ENCODE peak calls at places on chromosomes 7 and 10, in ten cellular contexts. One of them, this sample, is unnamed.

GRCh38 chr10:93859049-93859655 is 34.6 kb upstream of the SLC35G1 start:
- DNase-seq in psoas muscle: no peak
- DNase-seq in fibroblast of the aortic adventitia: peak
- DNase-seq in Peyer's patch: no peak
- DNase-seq in AG10803: no peak
- DNase-seq in GM06990: no peak
- DNase-seq in bronchial epithelial cell: peak
- DNase-seq in foreskin fibroblast: peak
- DNase-seq in coronary artery: no peak
- DNase-seq in A549: peak
- DNase-seq in this sample: peak

GRCh38 chr7:112937651-112938390 is 147.6 kb upstream of the TMEM168 start:
- DNase-seq in psoas muscle: no peak
- DNase-seq in fibroblast of the aortic adventitia: peak
- DNase-seq in Peyer's patch: no peak
- DNase-seq in AG10803: peak
- DNase-seq in GM06990: no peak
- DNase-seq in bronchial epithelial cell: no peak
- DNase-seq in foreskin fibroblast: peak
- DNase-seq in coronary artery: no peak
- DNase-seq in A549: no peak
- DNase-seq in this sample: peak

GRCh38 chr10:100496567-100496966 is 23.1 kb downstream of the SEC31B start:
- DNase-seq in psoas muscle: no peak
- DNase-seq in fibroblast of the aortic adventitia: no peak
- DNase-seq in Peyer's patch: no peak
- DNase-seq in AG10803: no peak
- DNase-seq in GM06990: no peak
- DNase-seq in bronchial epithelial cell: no peak
- DNase-seq in foreskin fibroblast: no peak
- DNase-seq in coronary artery: no peak
- DNase-seq in A549: no peak
- DNase-seq in this sample: no peak

GRCh38 chr10:124735491-124736286 is 8.5 kb downstream of the FAM53B start:
- DNase-seq in psoas muscle: no peak
- DNase-seq in fibroblast of the aortic adventitia: no peak
- DNase-seq in Peyer's patch: no peak
- DNase-seq in AG10803: no peak
- DNase-seq in GM06990: no peak
- DNase-seq in bronchial epithelial cell: no peak
- DNase-seq in foreskin fibroblast: no peak
- DNase-seq in coronary artery: no peak
- DNase-seq in A549: no peak
- DNase-seq in this sample: no peak

GRCh38 chr7:146575903-146576302 is 459.3 kb downstream of the CNTNAP2 start:
- DNase-seq in psoas muscle: no peak
- DNase-seq in fibroblast of the aortic adventitia: no peak
- DNase-seq in Peyer's patch: no peak
- DNase-seq in AG10803: no peak
- DNase-seq in GM06990: no peak
- DNase-seq in bronchial epithelial cell: no peak
- DNase-seq in foreskin fibroblast: no peak
- DNase-seq in coronary artery: no peak
- DNase-seq in A549: no peak
- DNase-seq in this sample: no peak

GRCh38 chr7:98651760-98652159 is 34.7 kb downstream of the NPTX2 start:
- DNase-seq in psoas muscle: no peak
- DNase-seq in fibroblast of the aortic adventitia: no peak
- DNase-seq in Peyer's patch: no peak
- DNase-seq in AG10803: no peak
- DNase-seq in GM06990: no peak
- DNase-seq in bronchial epithelial cell: no peak
- DNase-seq in foreskin fibroblast: no peak
- DNase-seq in coronary artery: no peak
- DNase-seq in A549: no peak
- DNase-seq in this sample: no peak

GRCh38 chr7:10939237-10939910 is 34.3 kb upstream of the PHF14 start:
- DNase-seq in psoas muscle: no peak
- DNase-seq in fibroblast of the aortic adventitia: peak
- DNase-seq in Peyer's patch: no peak
- DNase-seq in AG10803: no peak
- DNase-seq in GM06990: no peak
- DNase-seq in bronchial epithelial cell: peak
- DNase-seq in foreskin fibroblast: no peak
- DNase-seq in coronary artery: no peak
- DNase-seq in A549: peak
- DNase-seq in this sample: peak

GRCh38 chr7:25031007-25031406 is 51.0 kb upstream of the OSBPL3 start:
- DNase-seq in psoas muscle: no peak
- DNase-seq in fibroblast of the aortic adventitia: no peak
- DNase-seq in Peyer's patch: peak
- DNase-seq in AG10803: no peak
- DNase-seq in GM06990: peak
- DNase-seq in bronchial epithelial cell: peak
- DNase-seq in foreskin fibroblast: no peak
- DNase-seq in coronary artery: no peak
- DNase-seq in A549: no peak
- DNase-seq in this sample: no peak

DNA sequence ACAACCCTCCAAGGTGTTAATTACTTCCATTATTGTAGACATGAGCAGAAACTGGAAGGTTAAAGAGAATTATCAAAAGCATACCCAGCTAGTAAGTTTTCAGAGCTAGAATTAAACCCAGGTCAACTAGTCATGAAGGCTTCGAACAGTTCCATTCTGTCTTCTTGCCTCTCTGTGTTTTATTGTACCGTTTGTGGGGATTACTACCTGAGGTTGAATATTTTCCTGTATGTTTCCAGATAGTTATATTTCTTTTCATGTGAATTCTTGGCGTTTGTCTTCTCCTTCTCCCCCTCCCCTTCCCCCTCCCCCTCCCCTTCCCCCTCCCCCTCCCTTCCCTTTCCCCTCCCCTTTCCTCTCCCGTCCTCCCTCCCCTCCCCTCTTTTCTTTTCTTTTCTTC is 218.0 kb upstream of the GALNT17 start:
- DNase-seq in psoas muscle: no peak
- DNase-seq in fibroblast of the aortic adventitia: no peak
- DNase-seq in Peyer's patch: no peak
- DNase-seq in AG10803: no peak
- DNase-seq in GM06990: no peak
- DNase-seq in bronchial epithelial cell: no peak
- DNase-seq in foreskin fibroblast: no peak
- DNase-seq in coronary artery: no peak
- DNase-seq in A549: no peak
- DNase-seq in this sample: no peak
- TF ChIP-seq CTCF in psoas muscle: no peak
- TF ChIP-seq CTCF in fibroblast of the aortic adventitia: no peak
- TF ChIP-seq CTCF in Peyer's patch: no peak
- TF ChIP-seq CTCF in AG10803: no peak
- TF ChIP-seq CTCF in GM06990: no peak
- TF ChIP-seq CTCF in bronchial epithelial cell: no peak
- TF ChIP-seq CTCF in foreskin fibroblast: no peak
- TF ChIP-seq CTCF in coronary artery: no peak
- TF ChIP-seq CTCF in A549: no peak
- TF ChIP-seq CTCF in this sample: no peak

GRCh38 chr7:3300651-3301471 is at the start of gene SDK1:
- DNase-seq in psoas muscle: peak
- DNase-seq in fibroblast of the aortic adventitia: peak
- DNase-seq in Peyer's patch: peak
- DNase-seq in AG10803: peak
- DNase-seq in GM06990: peak
- DNase-seq in bronchial epithelial cell: peak
- DNase-seq in foreskin fibroblast: peak
- DNase-seq in coronary artery: peak
- DNase-seq in A549: peak
- DNase-seq in this sample: peak
- TF ChIP-seq CTCF in psoas muscle: peak
- TF ChIP-seq CTCF in fibroblast of the aortic adventitia: peak
- TF ChIP-seq CTCF in Peyer's patch: peak
- TF ChIP-seq CTCF in AG10803: no peak
- TF ChIP-seq CTCF in GM06990: peak
- TF ChIP-seq CTCF in bronchial epithelial cell: peak
- TF ChIP-seq CTCF in foreskin fibroblast: peak
- TF ChIP-seq CTCF in coronary artery: peak
- TF ChIP-seq CTCF in A549: peak
- TF ChIP-seq CTCF in this sample: peak

GRCh38 chr10:29064665-29065064 is 224.2 kb upstream of the LYZL1 start:
- DNase-seq in psoas muscle: no peak
- DNase-seq in fibroblast of the aortic adventitia: peak
- DNase-seq in Peyer's patch: no peak
- DNase-seq in AG10803: no peak
- DNase-seq in GM06990: no peak
- DNase-seq in bronchial epithelial cell: peak
- DNase-seq in foreskin fibroblast: no peak
- DNase-seq in coronary artery: no peak
- DNase-seq in A549: peak
- DNase-seq in this sample: no peak

GRCh38 chr10:29067161-29067560 is 221.7 kb upstream of the LYZL1 start:
- DNase-seq in psoas muscle: no peak
- DNase-seq in fibroblast of the aortic adventitia: peak
- DNase-seq in Peyer's patch: no peak
- DNase-seq in AG10803: peak
- DNase-seq in GM06990: no peak
- DNase-seq in bronchial epithelial cell: peak
- DNase-seq in foreskin fibroblast: peak
- DNase-seq in coronary artery: no peak
- DNase-seq in A549: no peak
- DNase-seq in this sample: no peak

GRCh38 chr10:29067628-29068027 is 221.2 kb upstream of the LYZL1 start:
- DNase-seq in psoas muscle: no peak
- DNase-seq in fibroblast of the aortic adventitia: no peak
- DNase-seq in Peyer's patch: no peak
- DNase-seq in AG10803: no peak
- DNase-seq in GM06990: no peak
- DNase-seq in bronchial epithelial cell: no peak
- DNase-seq in foreskin fibroblast: no peak
- DNase-seq in coronary artery: no peak
- DNase-seq in A549: no peak
- DNase-seq in this sample: no peak

GRCh38 chr10:29068302-29068701 is 220.6 kb upstream of the LYZL1 start:
- DNase-seq in psoas muscle: no peak
- DNase-seq in fibroblast of the aortic adventitia: no peak
- DNase-seq in Peyer's patch: no peak
- DNase-seq in AG10803: no peak
- DNase-seq in GM06990: no peak
- DNase-seq in bronchial epithelial cell: no peak
- DNase-seq in foreskin fibroblast: no peak
- DNase-seq in coronary artery: no peak
- DNase-seq in A549: no peak
- DNase-seq in this sample: no peak

DNA sequence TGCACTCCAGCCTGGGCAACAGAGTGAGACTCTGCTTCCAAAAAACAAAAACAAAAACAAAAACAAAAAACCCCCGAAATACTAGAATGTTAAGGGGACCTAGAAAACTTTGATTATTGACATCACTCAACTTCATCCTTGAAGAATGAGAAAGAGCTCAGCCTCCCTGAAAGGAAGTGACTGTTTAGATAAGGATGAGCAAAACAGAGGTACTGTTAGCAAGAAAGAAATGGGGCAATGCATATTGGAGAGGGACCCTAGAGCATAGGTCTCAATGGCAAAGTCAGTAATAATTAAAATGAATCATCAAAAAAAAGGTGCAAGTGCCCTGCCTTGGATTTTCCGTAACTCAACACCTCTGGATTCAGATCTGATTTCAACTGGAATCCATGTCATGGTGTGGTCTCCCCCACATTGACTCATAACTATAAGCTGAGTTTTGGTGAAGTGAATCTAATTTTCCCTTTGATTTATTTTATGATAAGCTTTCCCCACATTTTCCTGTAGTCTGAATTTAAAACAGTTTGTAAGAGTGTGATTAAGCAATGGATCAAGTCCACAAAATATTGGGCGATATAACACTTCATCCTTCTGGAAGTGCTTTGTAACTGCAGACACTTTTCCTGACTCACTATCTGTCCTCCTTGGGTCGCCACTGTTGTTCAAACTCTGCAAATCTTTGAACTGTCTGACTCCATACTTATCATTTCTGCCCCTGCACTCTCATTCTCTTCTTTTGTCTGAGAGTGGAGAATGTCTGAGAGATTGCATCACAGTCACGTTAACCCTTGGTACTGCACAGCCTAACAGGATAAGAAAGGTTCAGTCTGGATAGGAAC is 224.8 kb upstream of the LYZL1 start:
- DNase-seq in psoas muscle: no peak
- DNase-seq in fibroblast of the aortic adventitia: peak
- DNase-seq in Peyer's patch: no peak
- DNase-seq in AG10803: peak
- DNase-seq in GM06990: no peak
- DNase-seq in bronchial epithelial cell: peak
- DNase-seq in foreskin fibroblast: no peak
- DNase-seq in coronary artery: no peak
- DNase-seq in A549: peak
- DNase-seq in this sample: peak
- TF ChIP-seq CTCF in psoas muscle: no peak
- TF ChIP-seq CTCF in fibroblast of the aortic adventitia: peak
- TF ChIP-seq CTCF in Peyer's patch: no peak
- TF ChIP-seq CTCF in AG10803: no peak
- TF ChIP-seq CTCF in GM06990: no peak
- TF ChIP-seq CTCF in bronchial epithelial cell: no peak
- TF ChIP-seq CTCF in foreskin fibroblast: no peak
- TF ChIP-seq CTCF in coronary artery: no peak
- TF ChIP-seq CTCF in A549: peak
- TF ChIP-seq CTCF in this sample: no peak

DNA sequence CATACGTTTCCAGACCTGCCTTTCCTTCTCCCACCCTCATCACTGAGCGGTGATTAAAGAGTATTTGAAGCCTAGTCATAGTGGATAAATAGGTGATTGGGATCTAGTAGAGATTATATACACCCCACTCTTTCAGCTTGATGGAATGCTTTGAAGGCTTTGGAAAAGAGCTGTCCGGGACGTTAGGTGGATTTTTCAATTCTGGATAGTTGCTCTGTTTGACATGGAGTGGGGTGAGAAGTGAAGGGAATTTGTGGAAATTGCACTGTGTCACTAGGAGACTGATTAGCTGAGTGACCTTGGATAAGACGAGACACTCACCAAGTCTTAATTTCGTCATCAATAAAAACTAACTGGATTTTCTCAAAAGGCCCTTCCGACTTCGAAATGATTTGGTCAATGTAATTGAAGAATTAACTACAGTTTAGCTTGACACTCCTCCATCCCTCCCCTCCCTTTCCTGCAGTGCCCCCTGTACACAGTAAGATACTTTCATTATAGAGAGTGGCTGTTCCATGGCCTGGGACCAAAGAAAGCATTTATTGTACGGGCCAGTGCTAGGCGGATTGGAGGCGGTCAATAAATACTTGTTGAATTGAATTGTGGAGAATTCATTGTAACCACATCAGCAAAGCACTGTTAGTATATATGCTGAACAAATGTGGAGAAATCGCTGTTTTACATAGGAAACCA is 959 bp downstream of the ZKSCAN1 start:
- DNase-seq in psoas muscle: no peak
- DNase-seq in fibroblast of the aortic adventitia: peak
- DNase-seq in Peyer's patch: peak
- DNase-seq in AG10803: no peak
- DNase-seq in GM06990: no peak
- DNase-seq in bronchial epithelial cell: peak
- DNase-seq in foreskin fibroblast: peak
- DNase-seq in coronary artery: no peak
- DNase-seq in A549: no peak
- DNase-seq in this sample: peak
- TF ChIP-seq CTCF in psoas muscle: no peak
- TF ChIP-seq CTCF in fibroblast of the aortic adventitia: no peak
- TF ChIP-seq CTCF in Peyer's patch: no peak
- TF ChIP-seq CTCF in AG10803: no peak
- TF ChIP-seq CTCF in GM06990: no peak
- TF ChIP-seq CTCF in bronchial epithelial cell: no peak
- TF ChIP-seq CTCF in foreskin fibroblast: no peak
- TF ChIP-seq CTCF in coronary artery: no peak
- TF ChIP-seq CTCF in A549: no peak
- TF ChIP-seq CTCF in this sample: no peak